ENCODE peak calls at places on chromosome 4, in ten cellular contexts. K is heart right ventricle, B is omental fat pad, Y is RCC 7860, M is T follicular helper cell, N is NCI-H524, H is ACHN, D is fibroblast of lung, V is GM12891, X is cardiac muscle cell. Q is an unnamed sample.

GRCh38 chr4:153591441-153591840 is 92.6 kb upstream of the TLR2 start:
- DNase-seq in K (no peak), B (no peak), Y (no peak), M (no peak), N (no peak), H (no peak), D (no peak), V (no peak), X (no peak), Q (no peak)

GRCh38 chr4:1192091-1192492 is 19.7 kb upstream of the SPON2 start:
- DNase-seq in K (peak), B (peak), Y (peak), M (no peak), N (no peak), H (peak), D (peak), V (no peak), X (no peak), Q (no peak)

GRCh38 chr4:155085843-155086530 is 122.4 kb upstream of the NPY2R start:
- DNase-seq in K (no peak), B (no peak), Y (no peak), M (no peak), N (no peak), H (no peak), D (peak), V (no peak), X (no peak), Q (no peak)

GRCh38 chr4:123709336-123709735 is 312.7 kb downstream of the SPRY1 start:
- DNase-seq in K (no peak), B (no peak), Y (no peak), M (no peak), N (no peak), H (no peak), D (no peak), V (no peak), X (no peak), Q (no peak)

GRCh38 chr4:3160325-3160915 is 85.9 kb downstream of the HTT start:
- DNase-seq in K (no peak), B (no peak), Y (no peak), M (no peak), N (no peak), H (no peak), D (no peak), V (no peak), X (no peak), Q (no peak)

GRCh38 chr4:25504932-25505636 is 128.0 kb downstream of the ANAPC4 start:
- DNase-seq in K (no peak), B (no peak), Y (no peak), M (no peak), N (no peak), H (no peak), D (no peak), V (no peak), X (no peak), Q (no peak)

GRCh38 chr4:174318829-174319764 is 35.4 kb downstream of the CEP44 start:
- DNase-seq in K (no peak), B (no peak), Y (no peak), M (no peak), N (no peak), H (peak), D (peak), V (no peak), X (peak), Q (no peak)

GRCh38 chr4:176034936-176035335 is 30.7 kb upstream of the WDR17 start:
- DNase-seq in K (no peak), B (no peak), Y (no peak), M (no peak), N (no peak), H (no peak), D (peak), V (no peak), X (no peak), Q (no peak)

GRCh38 chr4:140935259-140935658 is 179.1 kb upstream of the TBC1D9 start:
- DNase-seq in K (peak), B (no peak), Y (no peak), M (no peak), N (no peak), H (no peak), D (peak), V (no peak), X (peak), Q (no peak)

GRCh38 chr4:143292858-143293257 is 43.8 kb upstream of the GAB1 start:
- DNase-seq in K (no peak), B (no peak), Y (no peak), M (no peak), N (no peak), H (no peak), D (no peak), V (no peak), X (no peak), Q (no peak)

GRCh38 chr4:1169691-1170096 is 2.7 kb downstream of the SPON2 start:
- DNase-seq in K (no peak), B (no peak), Y (no peak), M (no peak), N (no peak), H (no peak), D (no peak), V (no peak), X (no peak), Q (no peak)

GRCh38 chr4:146222313-146222712 is 8.0 kb downstream of the REELD1 start:
- DNase-seq in K (no peak), B (no peak), Y (peak), M (no peak), N (no peak), H (peak), D (peak), V (no peak), X (peak), Q (no peak)

GRCh38 chr4:176340871-176341685 is 21.3 kb downstream of the SPCS3 start:
- DNase-seq in K (no peak), B (no peak), Y (peak), M (no peak), N (no peak), H (peak), D (peak), V (no peak), X (peak), Q (peak)

GRCh38 chr4:86092684-86093083 is 267.2 kb downstream of the MAPK10 start:
- DNase-seq in K (no peak), B (no peak), Y (peak), M (no peak), N (no peak), H (peak), D (peak), V (no peak), X (no peak), Q (no peak)

GRCh38 chr4:104976258-104976657 is 170.4 kb upstream of the TET2 start:
- DNase-seq in K (no peak), B (no peak), Y (no peak), M (no peak), N (no peak), H (no peak), D (no peak), V (no peak), X (no peak), Q (no peak)

GRCh38 chr4:189773909-189774308 is 166.8 kb upstream of the FRG1 start:
- DNase-seq in K (no peak), B (no peak), Y (peak), M (no peak), N (no peak), H (no peak), D (peak), V (no peak), X (peak), Q (no peak)

GRCh38 chr4:88244821-88245579 is 39.4 kb downstream of the PPM1K start:
- DNase-seq in K (no peak), B (no peak), Y (no peak), M (no peak), N (no peak), H (no peak), D (no peak), V (peak), X (no peak), Q (peak)

GRCh38 chr4:150004481-150004880 is 73.8 kb upstream of the DCLK2 start:
- DNase-seq in K (no peak), B (no peak), Y (peak), M (no peak), N (no peak), H (no peak), D (peak), V (no peak), X (peak), Q (no peak)

GRCh38 chr4:156829194-156829593 is 142.4 kb downstream of the PDGFC start:
- DNase-seq in K (no peak), B (no peak), Y (no peak), M (no peak), N (no peak), H (no peak), D (peak), V (no peak), X (no peak), Q (no peak)

GRCh38 chr4:80307774-80308465 is 27.6 kb upstream of the CFAP299 start:
- DNase-seq in K (no peak), B (no peak), Y (peak), M (no peak), N (peak), H (peak), D (peak), V (no peak), X (no peak), Q (no peak)

GRCh38 chr4:125334936-125335335 is 20.2 kb downstream of the FAT4 start:
- DNase-seq in K (no peak), B (no peak), Y (no peak), M (no peak), N (no peak), H (no peak), D (no peak), V (no peak), X (no peak), Q (no peak)

GRCh38 chr4:100063355-100063754 is 113.3 kb upstream of the H2AZ1 start:
- DNase-seq in K (no peak), B (no peak), Y (peak), M (no peak), N (no peak), H (no peak), D (no peak), V (no peak), X (no peak), Q (no peak)

GRCh38 chr4:183746305-183747229 is 87.5 kb downstream of the TRAPPC11 start:
- DNase-seq in K (no peak), B (no peak), Y (no peak), M (no peak), N (no peak), H (peak), D (no peak), V (no peak), X (no peak), Q (no peak)

GRCh38 chr4:144674711-144675110 is 28.8 kb downstream of the HHIP start:
- DNase-seq in K (no peak), B (no peak), Y (no peak), M (no peak), N (no peak), H (no peak), D (no peak), V (no peak), X (no peak), Q (no peak)

GRCh38 chr4:74054483-74055032 is 16.1 kb upstream of the CXCL3 start:
- DNase-seq in K (no peak), B (no peak), Y (peak), M (no peak), N (no peak), H (no peak), D (no peak), V (no peak), X (no peak), Q (no peak)

GRCh38 chr4:128604840-128605239 is 204.7 kb upstream of the JADE1 start:
- DNase-seq in K (no peak), B (no peak), Y (no peak), M (no peak), N (no peak), H (no peak), D (peak), V (no peak), X (no peak), Q (no peak)

GRCh38 chr4:188008377-188008776 is 12.8 kb downstream of the ZFP42 start:
- DNase-seq in K (no peak), B (no peak), Y (peak), M (no peak), N (peak), H (peak), D (peak), V (no peak), X (no peak), Q (no peak)

GRCh38 chr4:143294310-143294709 is 42.4 kb upstream of the GAB1 start:
- DNase-seq in K (peak), B (no peak), Y (no peak), M (no peak), N (no peak), H (no peak), D (peak), V (no peak), X (no peak), Q (no peak)

GRCh38 chr4:55444822-55445221 is 49.1 kb downstream of the TMEM165 start:
- DNase-seq in K (no peak), B (no peak), Y (peak), M (no peak), N (no peak), H (peak), D (peak), V (no peak), X (peak), Q (no peak)

GRCh38 chr4:1452431-1453051 is 46.3 kb upstream of the NKX1-1 start:
- DNase-seq in K (no peak), B (no peak), Y (no peak), M (no peak), N (no peak), H (no peak), D (no peak), V (no peak), X (no peak), Q (no peak)

GRCh38 chr4:5524900-5525299 is 183.5 kb downstream of the EVC2 start:
- DNase-seq in K (peak), B (no peak), Y (no peak), M (no peak), N (peak), H (no peak), D (peak), V (no peak), X (no peak), Q (no peak)

GRCh38 chr4:82785248-82786003 is 13.2 kb downstream of the SCD5 start:
- DNase-seq in K (no peak), B (no peak), Y (no peak), M (no peak), N (no peak), H (no peak), D (peak), V (no peak), X (no peak), Q (no peak)

GRCh38 chr4:69617083-69617694 is 22.3 kb downstream of the UGT2A2 start:
- DNase-seq in K (no peak), B (no peak), Y (peak), M (no peak), N (no peak), H (peak), D (peak), V (no peak), X (peak), Q (no peak)

GRCh38 chr4:48162162-48162561 is 28.1 kb upstream of the TXK start:
- DNase-seq in K (no peak), B (no peak), Y (peak), M (no peak), N (no peak), H (no peak), D (peak), V (no peak), X (no peak), Q (no peak)

Q was measured in GM19239.